ENCODE peak calls at places on chromosomes 13 and 19, in seven cellular contexts. H, T, B, W, X, N and E are unnamed samples.

GRCh38 chr19:8525401-8525684 is 11.4 kb upstream of the ZNF414 start:
- DNase-seq in H (no peak), T (no peak), B (no peak), W (no peak), X (no peak), N (no peak), E (no peak)

GRCh38 chr19:58248886-58249285 is 20.2 kb downstream of the ZNF544 start:
- DNase-seq in H (no peak), T (no peak), B (no peak), W (no peak), X (no peak), N (no peak), E (no peak)

GRCh38 chr19:49567722-49568454 is 12.5 kb downstream of the NOSIP start:
- DNase-seq in H (no peak), T (no peak), B (peak; percentile 58), W (peak; percentile 59), X (no peak), N (no peak), E (no peak)

GRCh38 chr13:85608255-85608829 is 190.9 kb downstream of the SLITRK6 start:
- DNase-seq in H (no peak), T (no peak), B (no peak), W (no peak), X (no peak), N (no peak), E (no peak)

GRCh38 chr19:48810151-48810550 is 678 bp downstream of the BCAT2 start:
- DNase-seq in H (no peak), T (no peak), B (no peak), W (no peak), X (peak; percentile 20), N (no peak), E (no peak)

GRCh38 chr13:28052945-28053344 is 47.4 kb downstream of the FLT3 start:
- DNase-seq in H (no peak), T (no peak), B (no peak), W (peak; percentile 40), X (no peak), N (no peak), E (no peak)

GRCh38 chr19:33796164-33797100 is at the start of gene KCTD15:
- DNase-seq in H (no peak), T (no peak), B (no peak), W (peak; percentile 59), X (peak; percentile 6), N (no peak), E (peak; percentile 66)

GRCh38 chr19:12647490-12648071 is 19.0 kb downstream of the MAN2B1 start:
- DNase-seq in H (no peak), T (no peak), B (no peak), W (peak; percentile 59), X (no peak), N (no peak), E (no peak)

GRCh38 chr13:28854657-28855056 is 34.5 kb downstream of the MTUS2 start:
- DNase-seq in H (no peak), T (no peak), B (no peak), W (no peak), X (no peak), N (no peak), E (peak; percentile 27)

GRCh38 chr13:59099182-59099950 is 1064.4 kb downstream of the DIAPH3 start:
- DNase-seq in H (no peak), T (no peak), B (no peak), W (peak; percentile 80), X (no peak), N (no peak), E (no peak)

GRCh38 chr13:99384468-99384867 is 77.3 kb upstream of the GPR183 start:
- DNase-seq in H (no peak), T (peak; percentile 62), B (no peak), W (no peak), X (peak; percentile 27), N (peak; percentile 57), E (no peak)

GRCh38 chr19:1648156-1648925 is 4.1 kb downstream of the TCF3 start:
- DNase-seq in H (no peak), T (no peak), B (no peak), W (no peak), X (no peak), N (no peak), E (no peak)

GRCh38 chr19:38559428-38560401 is 58.0 kb downstream of the MAP4K1 start:
- DNase-seq in H (no peak), T (no peak), B (no peak), W (peak; percentile 35), X (no peak), N (no peak), E (no peak)

GRCh38 chr13:90416938-90417337 is 930.5 kb upstream of the MIR17HG start:
- DNase-seq in H (no peak), T (no peak), B (no peak), W (peak; percentile 23), X (no peak), N (no peak), E (no peak)